ENCODE peak calls at places on chromosomes 13 and 19, in ten cellular contexts. One of them, this sample, is unnamed.

GRCh38 chr13:85853901-85854663 is 54.9 kb upstream of the SLITRK6 start:
- DNase-seq in naive thymus-derived CD8-positive, alpha-beta T cell: no peak
- DNase-seq in heart left ventricle: no peak
- DNase-seq in HS-27A: no peak
- DNase-seq in ELR: no peak
- DNase-seq in NCI-H226: no peak
- DNase-seq in ovary: no peak
- DNase-seq in ELF-1: no peak
- DNase-seq in amygdala: no peak
- DNase-seq in retina: no peak
- DNase-seq in this sample: no peak

GRCh38 chr19:3095375-3096191 is 1.4 kb downstream of the GNA11 start:
- DNase-seq in naive thymus-derived CD8-positive, alpha-beta T cell: peak; percentile 18
- DNase-seq in heart left ventricle: no peak
- DNase-seq in HS-27A: no peak
- DNase-seq in ELR: peak; percentile 50
- DNase-seq in NCI-H226: no peak
- DNase-seq in ovary: no peak
- DNase-seq in ELF-1: peak; percentile 85
- DNase-seq in amygdala: no peak
- DNase-seq in retina: no peak
- DNase-seq in this sample: peak; percentile 19

GRCh38 chr13:94710881-94711560 is 1.3 kb downstream of the SOX21 start:
- DNase-seq in naive thymus-derived CD8-positive, alpha-beta T cell: no peak
- DNase-seq in heart left ventricle: no peak
- DNase-seq in HS-27A: no peak
- DNase-seq in ELR: no peak
- DNase-seq in NCI-H226: no peak
- DNase-seq in ovary: no peak
- DNase-seq in ELF-1: peak; percentile 64
- DNase-seq in amygdala: peak; percentile 44
- DNase-seq in retina: peak; percentile 72
- DNase-seq in this sample: peak; percentile 59

GRCh38 chr19:1161716-1162115 is 12.4 kb downstream of the SBNO2 start:
- DNase-seq in naive thymus-derived CD8-positive, alpha-beta T cell: no peak
- DNase-seq in heart left ventricle: no peak
- DNase-seq in HS-27A: no peak
- DNase-seq in ELR: no peak
- DNase-seq in NCI-H226: peak; percentile 80
- DNase-seq in ovary: no peak
- DNase-seq in ELF-1: no peak
- DNase-seq in amygdala: no peak
- DNase-seq in retina: no peak
- DNase-seq in this sample: no peak

GRCh38 chr13:90838561-90838960 is 508.9 kb upstream of the MIR17HG start:
- DNase-seq in naive thymus-derived CD8-positive, alpha-beta T cell: no peak
- DNase-seq in heart left ventricle: no peak
- DNase-seq in HS-27A: no peak
- DNase-seq in ELR: no peak
- DNase-seq in NCI-H226: no peak
- DNase-seq in ovary: no peak
- DNase-seq in ELF-1: no peak
- DNase-seq in amygdala: no peak
- DNase-seq in retina: no peak
- DNase-seq in this sample: peak; percentile 66

GRCh38 chr19:12994701-12995595 is at the start of gene NFIX:
- DNase-seq in naive thymus-derived CD8-positive, alpha-beta T cell: peak; percentile 36
- DNase-seq in heart left ventricle: peak; percentile 82
- DNase-seq in HS-27A: no peak
- DNase-seq in ELR: peak; percentile 74
- DNase-seq in NCI-H226: peak; percentile 17
- DNase-seq in ovary: peak; percentile 85
- DNase-seq in ELF-1: no peak
- DNase-seq in amygdala: peak; percentile 62
- DNase-seq in retina: peak; percentile 44
- DNase-seq in this sample: peak; percentile 69

GRCh38 chr13:39565036-39565949 is 37.7 kb downstream of the LHFPL6 start:
- DNase-seq in naive thymus-derived CD8-positive, alpha-beta T cell: no peak
- DNase-seq in heart left ventricle: no peak
- DNase-seq in HS-27A: peak; percentile 78
- DNase-seq in ELR: peak; percentile 95
- DNase-seq in NCI-H226: peak; percentile 96
- DNase-seq in ovary: no peak
- DNase-seq in ELF-1: peak; percentile 73
- DNase-seq in amygdala: no peak
- DNase-seq in retina: no peak
- DNase-seq in this sample: peak; percentile 82

GRCh38 chr19:50667759-50668231 is 18.6 kb downstream of the C19orf81 start:
- DNase-seq in naive thymus-derived CD8-positive, alpha-beta T cell: no peak
- DNase-seq in heart left ventricle: no peak
- DNase-seq in HS-27A: no peak
- DNase-seq in ELR: no peak
- DNase-seq in NCI-H226: no peak
- DNase-seq in ovary: no peak
- DNase-seq in ELF-1: no peak
- DNase-seq in amygdala: no peak
- DNase-seq in retina: peak; percentile 32
- DNase-seq in this sample: no peak

GRCh38 chr19:24140099-24140498 is 53.1 kb downstream of the ZNF254 start:
- DNase-seq in naive thymus-derived CD8-positive, alpha-beta T cell: no peak
- DNase-seq in heart left ventricle: no peak
- DNase-seq in HS-27A: no peak
- DNase-seq in ELR: peak; percentile 78
- DNase-seq in NCI-H226: peak; percentile 87
- DNase-seq in ovary: no peak
- DNase-seq in ELF-1: no peak
- DNase-seq in amygdala: no peak
- DNase-seq in retina: no peak
- DNase-seq in this sample: peak; percentile 89

GRCh38 chr13:112648966-112649690 is 40.7 kb upstream of the ATP11A start:
- DNase-seq in naive thymus-derived CD8-positive, alpha-beta T cell: no peak
- DNase-seq in heart left ventricle: no peak
- DNase-seq in HS-27A: no peak
- DNase-seq in ELR: no peak
- DNase-seq in NCI-H226: no peak
- DNase-seq in ovary: no peak
- DNase-seq in ELF-1: no peak
- DNase-seq in amygdala: no peak
- DNase-seq in retina: no peak
- DNase-seq in this sample: no peak

GRCh38 chr19:48913114-48913513 is 13.0 kb downstream of the NUCB1 start:
- DNase-seq in naive thymus-derived CD8-positive, alpha-beta T cell: no peak
- DNase-seq in heart left ventricle: no peak
- DNase-seq in HS-27A: no peak
- DNase-seq in ELR: peak; percentile 47
- DNase-seq in NCI-H226: no peak
- DNase-seq in ovary: no peak
- DNase-seq in ELF-1: peak; percentile 59
- DNase-seq in amygdala: no peak
- DNase-seq in retina: no peak
- DNase-seq in this sample: peak; percentile 8

GRCh38 chr19:46925548-46925950 is 64.8 kb downstream of the ARHGAP35 start:
- DNase-seq in naive thymus-derived CD8-positive, alpha-beta T cell: no peak
- DNase-seq in heart left ventricle: no peak
- DNase-seq in HS-27A: no peak
- DNase-seq in ELR: peak; percentile 31
- DNase-seq in NCI-H226: peak; percentile 91
- DNase-seq in ovary: no peak
- DNase-seq in ELF-1: no peak
- DNase-seq in amygdala: no peak
- DNase-seq in retina: no peak
- DNase-seq in this sample: peak; percentile 85

GRCh38 chr13:42075517-42075916 is 27.1 kb downstream of the DGKH start:
- DNase-seq in naive thymus-derived CD8-positive, alpha-beta T cell: no peak
- DNase-seq in heart left ventricle: no peak
- DNase-seq in HS-27A: no peak
- DNase-seq in ELR: no peak
- DNase-seq in NCI-H226: no peak
- DNase-seq in ovary: no peak
- DNase-seq in ELF-1: no peak
- DNase-seq in amygdala: no peak
- DNase-seq in retina: no peak
- DNase-seq in this sample: no peak

GRCh38 chr19:14517446-14517839 is 754 bp downstream of the DNAJB1 start:
- DNase-seq in naive thymus-derived CD8-positive, alpha-beta T cell: no peak
- DNase-seq in heart left ventricle: no peak
- DNase-seq in HS-27A: no peak
- DNase-seq in ELR: peak; percentile 49
- DNase-seq in NCI-H226: no peak
- DNase-seq in ovary: no peak
- DNase-seq in ELF-1: no peak
- DNase-seq in amygdala: no peak
- DNase-seq in retina: peak; percentile 23
- DNase-seq in this sample: no peak

This sample was measured in PC-3.